ENCODE peak calls at places on chromosomes 2 and 18, in eight cellular contexts. W is glomerular endothelial cell; D is Caki2; K is stimulated activated CD4-positive, alpha-beta T cell treated with anti-CD3 and anti-CD28 coated beads, Interleukin-1b, Interleukin-23, amount 100 ng/mL, for 1 hour; J is M059J; X is cardiac muscle cell; V is B cell; T is psoas muscle. U is an unnamed sample.

GRCh38 chr2:101149241-101150192 is 1.7 kb downstream of the TBC1D8 start:
- DNase-seq in W (no peak), D (peak), K (no peak), J (no peak), X (no peak), V (no peak), T (peak), U (no peak)

GRCh38 chr2:36615214-36615613 is 17.2 kb upstream of the FEZ2 start:
- DNase-seq in W (no peak), D (no peak), K (no peak), J (no peak), X (no peak), V (no peak), T (no peak), U (peak)

GRCh38 chr2:140465301-140465700 is 1665.5 kb downstream of the LRP1B start:
- DNase-seq in W (no peak), D (no peak), K (no peak), J (no peak), X (no peak), V (no peak), T (no peak), U (no peak)

GRCh38 chr2:221200184-221200839 is 371.8 kb downstream of the EPHA4 start:
- DNase-seq in W (no peak), D (no peak), K (no peak), J (no peak), X (peak), V (peak), T (no peak), U (no peak)

GRCh38 chr2:196259507-196260481 is 88.4 kb upstream of the STK17B start:
- DNase-seq in W (no peak), D (peak), K (no peak), J (peak), X (peak), V (peak), T (no peak), U (peak)

GRCh38 chr2:182543746-182544525 is 117.1 kb upstream of the PDE1A start:
- DNase-seq in W (no peak), D (no peak), K (no peak), J (no peak), X (no peak), V (no peak), T (no peak), U (no peak)

GRCh38 chr2:9548506-9548905 is 7.1 kb downstream of the ADAM17 start:
- DNase-seq in W (no peak), D (no peak), K (no peak), J (no peak), X (no peak), V (peak), T (no peak), U (peak)

GRCh38 chr2:212970132-212970531 is 181.3 kb downstream of the IKZF2 start:
- DNase-seq in W (no peak), D (no peak), K (no peak), J (peak), X (no peak), V (no peak), T (no peak), U (no peak)

GRCh38 chr18:55585586-55586521 is 2.1 kb downstream of the TCF4 start:
- DNase-seq in W (no peak), D (no peak), K (no peak), J (peak), X (no peak), V (peak), T (no peak), U (peak)

GRCh38 chr2:176484838-176485237 is 215.6 kb downstream of the MTX2 start:
- DNase-seq in W (no peak), D (no peak), K (no peak), J (peak), X (no peak), V (no peak), T (no peak), U (peak)

GRCh38 chr18:62828091-62828640 is 112.8 kb downstream of the PHLPP1 start:
- DNase-seq in W (no peak), D (no peak), K (no peak), J (no peak), X (no peak), V (no peak), T (no peak), U (no peak)